ENCODE peak calls at places on chromosomes 16 and 17, in six cellular contexts. F is prostate gland; J is CD8-positive, alpha-beta T cell; I is MG63; V is SK-N-SH; R is Panc1. H is an unnamed sample.

GRCh38 chr17:45284176-45285140 is 22.6 kb upstream of the SPATA32 start:
- DNase-seq in F (peak; percentile 83), J (peak; percentile 48), I (no peak), V (no peak), R (no peak), H (no peak)

GRCh38 chr16:56354746-56355145 is 70.6 kb downstream of the AMFR start:
- DNase-seq in F (no peak), J (no peak), I (no peak), V (peak; percentile 11), R (no peak), H (peak; percentile 2)

GRCh38 chr16:69384974-69385373 is 833 bp downstream of the TERF2 start:
- DNase-seq in F (no peak), J (no peak), I (no peak), V (no peak), R (no peak), H (no peak)

GRCh38 chr17:74190807-74191206 is 12.7 kb upstream of the RPL38 start:
- DNase-seq in F (no peak), J (no peak), I (no peak), V (no peak), R (no peak), H (no peak)

GRCh38 chr16:47069291-47069690 is 74.5 kb downstream of the NETO2 start:
- DNase-seq in F (no peak), J (no peak), I (no peak), V (no peak), R (no peak), H (no peak)

GRCh38 chr17:82976982-82977488 is 102.4 kb upstream of the METRNL start:
- DNase-seq in F (no peak), J (no peak), I (no peak), V (peak; percentile 20), R (no peak), H (no peak)

GRCh38 chr16:74731853-74732477 is 31.3 kb upstream of the MLKL start:
- DNase-seq in F (no peak), J (no peak), I (no peak), V (no peak), R (no peak), H (no peak)

GRCh38 chr17:19389386-19389785 is 2.4 kb upstream of the MFAP4 start:
- DNase-seq in F (no peak), J (no peak), I (no peak), V (no peak), R (no peak), H (no peak)

GRCh38 chr17:57946798-57947358 is 8.3 kb downstream of the CUEDC1 start:
- DNase-seq in F (peak; percentile 52), J (peak; percentile 21), I (peak; percentile 63), V (no peak), R (no peak), H (peak; percentile 43)

GRCh38 chr16:48526958-48527331 is 83.0 kb downstream of the N4BP1 start:
- DNase-seq in F (no peak), J (no peak), I (no peak), V (no peak), R (no peak), H (no peak)

GRCh38 chr16:89360760-89361435 is 129.5 kb downstream of the ANKRD11 start:
- DNase-seq in F (no peak), J (peak; percentile 83), I (no peak), V (no peak), R (no peak), H (no peak)

GRCh38 chr16:75559564-75560372 is 3.7 kb upstream of the TMEM231 start:
- DNase-seq in F (no peak), J (no peak), I (no peak), V (no peak), R (no peak), H (no peak)

GRCh38 chr17:28552201-28552999 is at the start of gene UNC119:
- DNase-seq in F (peak; percentile 73), J (peak; percentile 76), I (peak; percentile 77), V (peak; percentile 99), R (no peak), H (peak; percentile 72)

GRCh38 chr17:40551091-40551873 is 14.0 kb downstream of the CCR7 start:
- DNase-seq in F (no peak), J (no peak), I (peak; percentile 76), V (no peak), R (peak; percentile 38), H (no peak)

GRCh38 chr17:33750943-33751701 is 458.0 kb upstream of the ASIC2 start:
- DNase-seq in F (peak; percentile 42), J (peak; percentile 68), I (peak; percentile 44), V (peak; percentile 74), R (peak; percentile 39), H (peak; percentile 81)

GRCh38 chr17:49074851-49075540 is 57.6 kb upstream of the B4GALNT2 start:
- DNase-seq in F (no peak), J (no peak), I (no peak), V (no peak), R (no peak), H (no peak)

GRCh38 chr17:62675260-62675659 is 47.8 kb downstream of the MRC2 start:
- DNase-seq in F (no peak), J (no peak), I (no peak), V (no peak), R (no peak), H (no peak)

GRCh38 chr16:67268136-67268579 is 11.2 kb upstream of the PLEKHG4 start:
- DNase-seq in F (no peak), J (no peak), I (peak; percentile 90), V (no peak), R (no peak), H (no peak)

GRCh38 chr17:5472511-5472910 is 3.7 kb upstream of the DHX33 start:
- DNase-seq in F (no peak), J (no peak), I (no peak), V (no peak), R (no peak), H (no peak)

GRCh38 chr17:18224428-18225120 is 861 bp upstream of the LLGL1 start:
- DNase-seq in F (no peak), J (no peak), I (no peak), V (peak; percentile 41), R (no peak), H (peak; percentile 90)

DNA sequence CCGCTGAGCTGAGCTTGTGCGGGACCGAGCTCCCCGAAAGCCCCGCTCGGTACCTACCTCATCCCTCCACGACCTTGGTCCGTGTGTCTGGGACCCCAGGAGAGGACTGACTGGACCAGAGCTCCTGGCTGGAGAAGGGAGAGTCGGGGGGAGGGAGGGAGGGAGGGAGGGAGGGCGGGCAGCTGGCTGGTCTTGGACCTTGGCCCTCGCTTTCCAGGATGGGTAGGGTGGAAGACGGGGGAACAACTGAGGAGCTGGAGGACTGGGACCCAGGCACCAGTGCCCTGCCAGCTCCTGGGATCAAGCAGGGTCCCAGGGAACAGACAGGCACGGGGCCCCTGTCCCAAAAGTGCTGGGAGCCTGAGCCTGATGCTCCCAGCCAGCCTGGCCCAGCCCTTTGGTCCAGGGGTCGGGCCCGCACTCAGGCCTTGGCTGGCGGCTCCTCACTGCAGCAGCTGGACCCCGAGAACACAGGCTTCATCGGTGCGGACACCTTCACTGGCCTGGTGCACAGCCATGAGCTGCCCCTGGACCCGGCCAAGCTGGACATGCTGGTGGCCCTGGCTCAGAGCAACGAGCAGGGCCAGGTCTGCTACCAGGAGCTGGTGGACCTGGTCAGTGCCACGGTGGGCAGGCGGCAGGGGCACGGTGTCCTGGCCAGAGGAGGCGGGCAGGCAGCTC is 553 bp downstream of the RHBDL1 start:
- DNase-seq in F (no peak), J (no peak), I (no peak), V (no peak), R (no peak), H (no peak)
- H3K4me3 ChIP-seq in F (peak overlapping the region; percentile 18), J (no peak overlapping the region), I (no peak overlapping the region), V (no peak overlapping the region), R (peak overlapping the region; percentile 39), H (no peak overlapping the region)

GRCh38 chr16:3305109-3306068 is at the start of the genes TIGD7 and ZNF75A:
- DNase-seq in F (peak; percentile 82), J (peak; percentile 81), I (peak; percentile 90), V (peak; percentile 90), R (peak; percentile 46), H (peak; percentile 84)
- H3K9me3 ChIP-seq in F (peaks cover 3% of the 10 kb centered on the region), J (peaks cover 21% of the 10 kb centered on the region), I (peaks cover 72% of the 10 kb centered on the region), V (peaks cover 14% of the 10 kb centered on the region), R (peaks cover 61% of the 10 kb centered on the region), H (peaks cover 17% of the 10 kb centered on the region)

GRCh38 chr16:11414815-11415775 is 69.8 kb downstream of the RMI2 start:
- DNase-seq in F (no peak), J (no peak), I (no peak), V (no peak), R (no peak), H (no peak)

GRCh38 chr16:11420895-11421294 is 75.6 kb downstream of the RMI2 start:
- DNase-seq in F (no peak), J (no peak), I (no peak), V (no peak), R (no peak), H (no peak)

GRCh38 chr16:11418506-11418905 is 73.2 kb downstream of the RMI2 start:
- DNase-seq in F (no peak), J (no peak), I (no peak), V (no peak), R (no peak), H (no peak)

GRCh38 chr16:11416228-11417001 is 71.2 kb downstream of the RMI2 start:
- DNase-seq in F (no peak), J (no peak), I (no peak), V (no peak), R (no peak), H (no peak)

GRCh38 chr16:11417487-11417886 is 72.2 kb downstream of the RMI2 start:
- DNase-seq in F (no peak), J (no peak), I (no peak), V (no peak), R (no peak), H (no peak)
- H3K36me3 ChIP-seq in F (no peaks in the 10 kb centered on the region), J (no peaks in the 10 kb centered on the region), I (no peaks in the 10 kb centered on the region), V (no peaks in the 10 kb centered on the region), R (no peaks in the 10 kb centered on the region), H (no peaks in the 10 kb centered on the region)

DNA sequence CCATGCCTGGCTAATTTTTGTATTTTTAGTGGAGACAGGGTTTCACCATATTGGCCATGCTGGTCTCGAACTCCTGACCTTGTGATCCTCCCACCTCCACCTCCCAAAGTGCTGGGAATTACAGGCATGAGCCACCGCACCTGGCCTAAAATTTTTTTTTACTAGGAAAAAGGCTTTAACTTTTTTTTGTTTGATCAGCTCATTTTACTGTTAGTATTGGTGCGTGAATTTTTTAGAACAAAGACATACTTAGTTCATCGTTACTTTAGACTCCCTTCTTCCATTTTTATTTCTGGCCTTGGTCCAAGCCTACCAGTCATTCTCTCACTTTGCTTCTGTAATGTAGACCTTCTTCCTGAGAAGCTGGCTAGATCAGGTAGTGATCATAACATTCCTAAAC is 25.4 kb upstream of the RAB11FIP4 start:
- DNase-seq in F (no peak), J (no peak), I (no peak), V (no peak), R (no peak), H (no peak)
- H3K4me3 ChIP-seq in F (no peak overlapping the region), J (no peak overlapping the region), I (no peak overlapping the region), V (no peak overlapping the region), R (no peak overlapping the region), H (no peak overlapping the region)

H was measured in HAP-1.